ENCODE peak calls at places on chromosomes 2 and 18, in eight cellular contexts. L is tibial artery; H is lower leg skin; D is body of pancreas; K is foreskin fibroblast; Z is CD4-positive, alpha-beta T cell; Y is mucosa of descending colon; P is endothelial cell. I is an unnamed sample.

GRCh38 chr2:173076557-173077345 is 1.1 kb downstream of the MAP3K20 start:
- DNase-seq in P (peak), Y (peak), K (no peak), Z (no peak), D (peak), H (no peak), L (peak), I (peak)

GRCh38 chr2:75549401-75550253 is 11.1 kb downstream of the EVA1A start:
- DNase-seq in D (no peak), P (no peak), Z (no peak), L (no peak), K (no peak), Y (no peak), H (no peak), I (no peak)

GRCh38 chr18:10013621-10014543 is 100.1 kb downstream of the VAPA start:
- DNase-seq in D (no peak), H (no peak), P (no peak), Z (no peak), K (no peak), Y (no peak), L (no peak), I (no peak)

GRCh38 chr2:42250925-42251324 is 81.8 kb downstream of the EML4 start:
- DNase-seq in K (no peak), P (no peak), D (no peak), H (no peak), Z (no peak), L (no peak), Y (no peak), I (no peak)

GRCh38 chr2:128302011-128302743 is 16.5 kb downstream of the HS6ST1 start:
- DNase-seq in H (no peak), L (no peak), D (no peak), P (no peak), Z (no peak), Y (no peak), K (no peak), I (no peak)

GRCh38 chr2:98924038-98924437 is 12.0 kb downstream of the CRACDL start:
- DNase-seq in K (no peak), D (no peak), Z (no peak), L (no peak), Y (no peak), P (no peak), H (no peak), I (no peak)

GRCh38 chr18:14921547-14921946 is 173.6 kb downstream of the ANKRD30B start:
- DNase-seq in P (no peak), L (no peak), K (no peak), D (no peak), Y (no peak), H (no peak), Z (no peak), I (no peak)

GRCh38 chr2:2590796-2591541 is 259.9 kb upstream of the MYT1L start:
- DNase-seq in D (no peak), L (no peak), P (no peak), K (no peak), Z (no peak), H (no peak), Y (no peak), I (no peak)

GRCh38 chr2:182894174-182894573 is 27.7 kb upstream of the FRZB start:
- DNase-seq in H (no peak), P (no peak), K (no peak), L (peak), Y (no peak), Z (no peak), D (no peak), I (no peak)

GRCh38 chr18:40866013-40866644 is 1088.9 kb upstream of the PIK3C3 start:
- DNase-seq in L (no peak), D (no peak), P (no peak), K (peak), Y (no peak), H (no peak), Z (no peak), I (no peak)

GRCh38 chr2:222736301-222736700 is 64.8 kb downstream of the MOGAT1 start:
- DNase-seq in Y (no peak), P (no peak), D (no peak), Z (no peak), K (no peak), L (no peak), H (no peak), I (no peak)

GRCh38 chr18:22710628-22711380 is 222.3 kb upstream of the RBBP8 start:
- DNase-seq in P (peak), D (peak), H (no peak), K (no peak), Y (peak), L (no peak), Z (no peak), I (peak)

GRCh38 chr18:9951022-9951859 is 37.4 kb downstream of the VAPA start:
- DNase-seq in D (no peak), K (peak), Z (no peak), P (peak), Y (no peak), H (no peak), L (no peak), I (peak)

GRCh38 chr18:24515721-24516120 is 55.3 kb downstream of the HRH4 start:
- DNase-seq in L (no peak), D (no peak), P (no peak), K (no peak), Z (no peak), H (no peak), Y (no peak), I (no peak)

GRCh38 chr18:42041793-42042192 is 86.8 kb downstream of the PIK3C3 start:
- DNase-seq in K (no peak), L (no peak), P (no peak), Y (no peak), D (no peak), Z (no peak), H (no peak), I (no peak)
- TF ChIP-seq CTCF in K (no peak), L (no peak), P (no peak), Y (no peak), D (no peak), Z (no peak), H (no peak), I (no peak)

GRCh38 chr18:79934311-79935097 is 16.9 kb downstream of the SLC66A2 start:
- DNase-seq in P (no peak), D (peak), L (peak), Y (peak), Z (no peak), K (no peak), H (no peak), I (no peak)

GRCh38 chr18:79932907-79933306 is 18.5 kb downstream of the SLC66A2 start:
- DNase-seq in D (no peak), H (no peak), K (no peak), Z (no peak), L (no peak), Y (no peak), P (no peak), I (no peak)

GRCh38 chr18:79935098-79935480 is 16.4 kb downstream of the SLC66A2 start:
- DNase-seq in L (peak), Y (peak), Z (no peak), K (no peak), P (no peak), H (no peak), D (no peak), I (no peak)

GRCh38 chr18:79935499-79935898 is 16.0 kb downstream of the SLC66A2 start:
- DNase-seq in H (no peak), D (peak), K (no peak), Y (peak), Z (no peak), L (peak), P (no peak), I (no peak)

GRCh38 chr18:79933765-79934164 is 17.7 kb downstream of the SLC66A2 start:
- DNase-seq in H (no peak), L (peak), P (no peak), Z (no peak), K (peak), Y (peak), D (peak), I (no peak)
- TF ChIP-seq CTCF in H (no peak), L (no peak), P (peak), Z (no peak), K (peak), Y (no peak), D (peak), I (no peak)

GRCh38 chr2:12381543-12382323 is 335.0 kb upstream of the TRIB2 start:
- DNase-seq in K (no peak), P (no peak), L (no peak), H (no peak), Z (no peak), D (no peak), Y (no peak), I (no peak)

GRCh38 chr2:12379143-12379542 is 337.6 kb upstream of the TRIB2 start:
- DNase-seq in H (no peak), P (no peak), L (no peak), D (no peak), Y (no peak), K (no peak), Z (no peak), I (no peak)

DNA sequence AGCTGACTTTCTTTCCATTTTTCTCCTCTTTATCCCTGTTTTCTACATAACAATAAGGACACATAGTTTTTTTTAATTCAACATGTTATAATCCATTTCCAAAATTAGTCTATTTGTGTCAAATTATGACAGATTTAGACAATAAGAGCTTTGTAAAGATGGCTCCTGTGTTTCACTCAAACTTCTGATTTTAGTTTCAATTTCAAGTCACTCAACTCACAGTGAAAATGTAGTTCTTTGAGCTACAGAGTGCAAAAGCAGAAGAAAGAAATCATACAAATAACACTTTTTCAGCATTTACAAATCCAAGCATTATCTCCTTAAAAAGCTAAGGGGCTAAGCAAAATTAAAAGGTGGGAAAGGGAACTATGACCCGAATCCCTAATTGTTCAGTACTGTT is 340.7 kb upstream of the TRIB2 start:
- DNase-seq in Y (no peak), K (no peak), Z (no peak), H (no peak), L (no peak), P (no peak), D (no peak), I (no peak)
- TF ChIP-seq CTCF in Y (no peak), K (no peak), Z (no peak), H (no peak), L (no peak), P (no peak), D (no peak), I (no peak)

GRCh38 chr2:142582317-142582716 is 295.1 kb upstream of the KYNU start:
- DNase-seq in P (no peak), L (no peak), Y (no peak), H (no peak), Z (no peak), K (no peak), D (no peak), I (no peak)
- TF ChIP-seq CTCF in P (no peak), L (no peak), Y (no peak), H (no peak), Z (no peak), K (no peak), D (no peak), I (no peak)

DNA sequence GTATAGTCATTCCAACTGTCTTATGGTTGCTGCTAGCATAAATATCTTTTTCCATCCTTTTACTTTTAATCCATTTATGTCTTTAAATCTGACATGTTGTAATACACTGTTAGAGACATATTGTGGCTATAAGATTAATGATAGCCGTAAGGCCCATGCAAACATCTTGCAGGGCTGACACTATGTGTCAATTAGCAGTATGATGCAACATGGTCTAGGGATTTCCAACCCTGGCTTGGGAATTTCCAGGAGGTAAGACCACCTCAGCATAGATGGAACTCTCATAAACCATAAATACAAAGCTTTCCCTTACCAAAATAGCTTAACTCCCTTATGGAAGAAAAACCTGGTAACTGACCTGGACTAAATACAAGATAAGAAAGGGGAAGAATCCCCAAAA is 16.5 kb downstream of the SCLY start:
- DNase-seq in D (no peak), H (no peak), P (no peak), L (no peak), K (no peak), Z (no peak), Y (no peak), I (no peak)
- TF ChIP-seq CTCF in D (no peak), H (no peak), P (no peak), L (no peak), K (no peak), Z (no peak), Y (no peak), I (no peak)

DNA sequence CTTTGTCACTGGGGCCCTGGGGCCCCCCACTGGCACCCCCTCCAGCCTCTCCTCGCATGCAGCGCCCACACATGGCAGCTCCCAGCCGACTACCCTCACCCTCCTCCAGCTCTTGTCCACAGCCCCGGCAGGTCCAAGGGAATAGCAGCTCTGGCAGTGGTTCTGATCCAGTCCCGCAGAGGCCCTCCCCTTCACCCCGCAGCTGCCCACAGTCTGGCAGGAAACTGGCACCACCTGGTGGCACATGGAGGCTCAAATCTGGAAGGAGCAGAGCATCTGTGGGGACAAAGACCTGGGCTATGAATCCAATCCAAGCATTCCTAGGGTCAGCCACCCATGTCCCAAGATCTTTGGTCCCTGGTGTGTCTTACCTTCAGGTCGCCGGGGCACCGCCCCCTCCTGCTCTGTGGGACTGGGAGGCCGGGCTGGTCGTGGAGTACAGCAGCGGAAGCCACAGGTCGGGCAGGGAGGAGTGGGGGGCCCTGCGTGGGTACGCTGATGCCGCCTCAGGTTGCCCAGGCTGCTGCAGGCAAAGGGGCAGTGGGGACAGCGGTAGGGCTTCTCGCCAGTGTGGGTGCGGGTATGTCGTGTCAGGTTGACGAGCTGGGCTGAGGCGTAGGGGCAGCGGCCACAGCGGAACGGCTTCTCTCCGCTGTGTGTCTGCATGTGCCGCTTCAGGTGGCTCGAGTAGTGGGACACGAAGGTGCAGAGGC is 2.3 kb downstream of the ZNF513 start:
- DNase-seq in K (no peak), D (no peak), Z (no peak), L (no peak), P (no peak), H (no peak), Y (peak), I (peak)
- TF ChIP-seq CTCF in K (no peak), D (no peak), Z (no peak), L (no peak), P (no peak), H (no peak), Y (no peak), I (no peak)

I was measured in Calu3.